ENCODE peak calls at places on chromosome 11, in six cellular contexts. C is suprapubic skin; A is AG09319; T is stimulated activated CD4-positive, alpha-beta T cell treated with anti-CD3 and anti-CD28 coated beads, Interleukin-1b, Interleukin-23, amount 100 ng/mL, for 4 hours; B is aorta; F is HS-27A. Q is an unnamed sample.

GRCh38 chr11:83282084-83282716 is 4.0 kb downstream of the CCDC90B start:
- DNase-seq in C (no peak), A (no peak), T (no peak), B (no peak), F (no peak), Q (no peak)

GRCh38 chr11:72824811-72825505 is 10.7 kb downstream of the ATG16L2 start:
- DNase-seq in C (no peak), A (no peak), T (no peak), B (no peak), F (no peak), Q (no peak)

GRCh38 chr11:20155683-20156279 is 4.5 kb downstream of the DBX1 start:
- DNase-seq in C (no peak), A (no peak), T (no peak), B (no peak), F (no peak), Q (no peak)

GRCh38 chr11:76610871-76611475 is 59.6 kb downstream of the LRRC32 start:
- DNase-seq in C (peak; percentile 73), A (no peak), T (no peak), B (peak; percentile 70), F (no peak), Q (peak; percentile 78)

GRCh38 chr11:3022300-3022967 is 30.3 kb upstream of the NAP1L4 start:
- DNase-seq in C (no peak), A (peak; percentile 31), T (no peak), B (no peak), F (no peak), Q (no peak)

GRCh38 chr11:12086271-12087074 is 23.9 kb upstream of the MICAL2 start:
- DNase-seq in C (peak; percentile 85), A (peak; percentile 83), T (no peak), B (peak; percentile 89), F (peak; percentile 96), Q (peak; percentile 90)

GRCh38 chr11:69392104-69392653 is 89.3 kb upstream of the LINC01488 start:
- DNase-seq in C (no peak), A (no peak), T (no peak), B (peak; percentile 68), F (no peak), Q (peak; percentile 69)

GRCh38 chr11:47335733-47336132 is 16.8 kb downstream of the MYBPC3 start:
- DNase-seq in C (no peak), A (no peak), T (no peak), B (no peak), F (no peak), Q (no peak)

GRCh38 chr11:44766112-44766971 is 39.6 kb downstream of the TSPAN18 start:
- DNase-seq in C (peak; percentile 70), A (no peak), T (no peak), B (peak; percentile 87), F (peak; percentile 86), Q (peak; percentile 88)